ENCODE peak calls at places on chromosomes 12 and 14, in eight cellular contexts. One of them, this sample, is unnamed.
A peak's percentile ranks its signal among the peaks of the same experiment; 100 is the strongest.

GRCh38 chr12:779745-780734 is 27.7 kb downstream of the WNK1 start:
- DNase-seq in neural crest cell: no peak
- DNase-seq in COR-L47: no peak
- DNase-seq in central memory CD4-positive, alpha-beta T cell: no peak
- DNase-seq in activated T-helper 1 cell treated with anti-CD3 and anti-CD28 coated beads, Interleukin-12 subunit alpha, Interleukin-12 subunit beta, Interleukin-2, Interleukin-4 antibody, amounts not matched to agents 30 ng/mL and 10 ng/mL and 1 ng/mL, durations not matched to agents 14 hours and 24 hours and 36 hours: no peak
- DNase-seq in stimulated activated CD4-positive, alpha-beta T cell treated with anti-CD3 and anti-CD28 coated beads, Interleukin-15, amount 100 ng/mL, for 1 hour: no peak
- DNase-seq in RPMI7951: peak; percentile 28
- DNase-seq in NCI-H1092 treated with DMSO at 0.1 percent for 48 hours: peak; percentile 4
- DNase-seq in this sample: no peak

GRCh38 chr12:96263449-96263902 is 69.3 kb downstream of the ELK3 start:
- DNase-seq in neural crest cell: no peak
- DNase-seq in COR-L47: peak; percentile 60
- DNase-seq in central memory CD4-positive, alpha-beta T cell: no peak
- DNase-seq in activated T-helper 1 cell treated with anti-CD3 and anti-CD28 coated beads, Interleukin-12 subunit alpha, Interleukin-12 subunit beta, Interleukin-2, Interleukin-4 antibody, amounts not matched to agents 30 ng/mL and 10 ng/mL and 1 ng/mL, durations not matched to agents 14 hours and 24 hours and 36 hours: no peak
- DNase-seq in stimulated activated CD4-positive, alpha-beta T cell treated with anti-CD3 and anti-CD28 coated beads, Interleukin-15, amount 100 ng/mL, for 1 hour: no peak
- DNase-seq in RPMI7951: no peak
- DNase-seq in NCI-H1092 treated with DMSO at 0.1 percent for 48 hours: peak; percentile 87
- DNase-seq in this sample: no peak

GRCh38 chr12:81627336-81628189 is 131.6 kb downstream of the PPFIA2 start:
- DNase-seq in neural crest cell: no peak
- DNase-seq in COR-L47: peak; percentile 64
- DNase-seq in central memory CD4-positive, alpha-beta T cell: no peak
- DNase-seq in activated T-helper 1 cell treated with anti-CD3 and anti-CD28 coated beads, Interleukin-12 subunit alpha, Interleukin-12 subunit beta, Interleukin-2, Interleukin-4 antibody, amounts not matched to agents 30 ng/mL and 10 ng/mL and 1 ng/mL, durations not matched to agents 14 hours and 24 hours and 36 hours: no peak
- DNase-seq in stimulated activated CD4-positive, alpha-beta T cell treated with anti-CD3 and anti-CD28 coated beads, Interleukin-15, amount 100 ng/mL, for 1 hour: no peak
- DNase-seq in RPMI7951: peak; percentile 35
- DNase-seq in NCI-H1092 treated with DMSO at 0.1 percent for 48 hours: peak; percentile 65
- DNase-seq in this sample: peak; percentile 20

GRCh38 chr12:130457215-130457614 is 119.5 kb downstream of the PIWIL1 start:
- DNase-seq in neural crest cell: no peak
- DNase-seq in COR-L47: no peak
- DNase-seq in central memory CD4-positive, alpha-beta T cell: no peak
- DNase-seq in activated T-helper 1 cell treated with anti-CD3 and anti-CD28 coated beads, Interleukin-12 subunit alpha, Interleukin-12 subunit beta, Interleukin-2, Interleukin-4 antibody, amounts not matched to agents 30 ng/mL and 10 ng/mL and 1 ng/mL, durations not matched to agents 14 hours and 24 hours and 36 hours: no peak
- DNase-seq in stimulated activated CD4-positive, alpha-beta T cell treated with anti-CD3 and anti-CD28 coated beads, Interleukin-15, amount 100 ng/mL, for 1 hour: no peak
- DNase-seq in RPMI7951: no peak
- DNase-seq in NCI-H1092 treated with DMSO at 0.1 percent for 48 hours: no peak
- DNase-seq in this sample: no peak

GRCh38 chr14:72610831-72611200 is 283.1 kb downstream of the DPF3 start:
- DNase-seq in neural crest cell: no peak
- DNase-seq in COR-L47: no peak
- DNase-seq in central memory CD4-positive, alpha-beta T cell: no peak
- DNase-seq in activated T-helper 1 cell treated with anti-CD3 and anti-CD28 coated beads, Interleukin-12 subunit alpha, Interleukin-12 subunit beta, Interleukin-2, Interleukin-4 antibody, amounts not matched to agents 30 ng/mL and 10 ng/mL and 1 ng/mL, durations not matched to agents 14 hours and 24 hours and 36 hours: no peak
- DNase-seq in stimulated activated CD4-positive, alpha-beta T cell treated with anti-CD3 and anti-CD28 coated beads, Interleukin-15, amount 100 ng/mL, for 1 hour: no peak
- DNase-seq in RPMI7951: peak; percentile 78
- DNase-seq in NCI-H1092 treated with DMSO at 0.1 percent for 48 hours: no peak
- DNase-seq in this sample: no peak

GRCh38 chr12:52004042-52004648 is 2.6 kb upstream of the TAMALIN start:
- DNase-seq in neural crest cell: peak; percentile 42
- DNase-seq in COR-L47: peak; percentile 82
- DNase-seq in central memory CD4-positive, alpha-beta T cell: no peak
- DNase-seq in activated T-helper 1 cell treated with anti-CD3 and anti-CD28 coated beads, Interleukin-12 subunit alpha, Interleukin-12 subunit beta, Interleukin-2, Interleukin-4 antibody, amounts not matched to agents 30 ng/mL and 10 ng/mL and 1 ng/mL, durations not matched to agents 14 hours and 24 hours and 36 hours: no peak
- DNase-seq in stimulated activated CD4-positive, alpha-beta T cell treated with anti-CD3 and anti-CD28 coated beads, Interleukin-15, amount 100 ng/mL, for 1 hour: no peak
- DNase-seq in RPMI7951: peak; percentile 49
- DNase-seq in NCI-H1092 treated with DMSO at 0.1 percent for 48 hours: peak; percentile 7
- DNase-seq in this sample: no peak

GRCh38 chr12:121579190-121579791 is 1.5 kb downstream of the KDM2B start:
- DNase-seq in neural crest cell: peak; percentile 9
- DNase-seq in COR-L47: peak; percentile 16
- DNase-seq in central memory CD4-positive, alpha-beta T cell: peak; percentile 27
- DNase-seq in activated T-helper 1 cell treated with anti-CD3 and anti-CD28 coated beads, Interleukin-12 subunit alpha, Interleukin-12 subunit beta, Interleukin-2, Interleukin-4 antibody, amounts not matched to agents 30 ng/mL and 10 ng/mL and 1 ng/mL, durations not matched to agents 14 hours and 24 hours and 36 hours: peak; percentile 22
- DNase-seq in stimulated activated CD4-positive, alpha-beta T cell treated with anti-CD3 and anti-CD28 coated beads, Interleukin-15, amount 100 ng/mL, for 1 hour: no peak
- DNase-seq in RPMI7951: peak; percentile 16
- DNase-seq in NCI-H1092 treated with DMSO at 0.1 percent for 48 hours: peak; percentile 28
- DNase-seq in this sample: no peak

GRCh38 chr12:70839544-70839943 is 81.0 kb downstream of the PTPRR start:
- DNase-seq in neural crest cell: no peak
- DNase-seq in COR-L47: no peak
- DNase-seq in central memory CD4-positive, alpha-beta T cell: no peak
- DNase-seq in activated T-helper 1 cell treated with anti-CD3 and anti-CD28 coated beads, Interleukin-12 subunit alpha, Interleukin-12 subunit beta, Interleukin-2, Interleukin-4 antibody, amounts not matched to agents 30 ng/mL and 10 ng/mL and 1 ng/mL, durations not matched to agents 14 hours and 24 hours and 36 hours: no peak
- DNase-seq in stimulated activated CD4-positive, alpha-beta T cell treated with anti-CD3 and anti-CD28 coated beads, Interleukin-15, amount 100 ng/mL, for 1 hour: no peak
- DNase-seq in RPMI7951: no peak
- DNase-seq in NCI-H1092 treated with DMSO at 0.1 percent for 48 hours: no peak
- DNase-seq in this sample: no peak

GRCh38 chr12:75823475-75823874 is 208.1 kb downstream of the PHLDA1 start:
- DNase-seq in neural crest cell: no peak
- DNase-seq in COR-L47: no peak
- DNase-seq in central memory CD4-positive, alpha-beta T cell: no peak
- DNase-seq in activated T-helper 1 cell treated with anti-CD3 and anti-CD28 coated beads, Interleukin-12 subunit alpha, Interleukin-12 subunit beta, Interleukin-2, Interleukin-4 antibody, amounts not matched to agents 30 ng/mL and 10 ng/mL and 1 ng/mL, durations not matched to agents 14 hours and 24 hours and 36 hours: no peak
- DNase-seq in stimulated activated CD4-positive, alpha-beta T cell treated with anti-CD3 and anti-CD28 coated beads, Interleukin-15, amount 100 ng/mL, for 1 hour: no peak
- DNase-seq in RPMI7951: no peak
- DNase-seq in NCI-H1092 treated with DMSO at 0.1 percent for 48 hours: no peak
- DNase-seq in this sample: no peak

GRCh38 chr12:46244273-46244672 is 24.6 kb downstream of the SLC38A1 start:
- DNase-seq in neural crest cell: no peak
- DNase-seq in COR-L47: no peak
- DNase-seq in central memory CD4-positive, alpha-beta T cell: no peak
- DNase-seq in activated T-helper 1 cell treated with anti-CD3 and anti-CD28 coated beads, Interleukin-12 subunit alpha, Interleukin-12 subunit beta, Interleukin-2, Interleukin-4 antibody, amounts not matched to agents 30 ng/mL and 10 ng/mL and 1 ng/mL, durations not matched to agents 14 hours and 24 hours and 36 hours: no peak
- DNase-seq in stimulated activated CD4-positive, alpha-beta T cell treated with anti-CD3 and anti-CD28 coated beads, Interleukin-15, amount 100 ng/mL, for 1 hour: no peak
- DNase-seq in RPMI7951: no peak
- DNase-seq in NCI-H1092 treated with DMSO at 0.1 percent for 48 hours: no peak
- DNase-seq in this sample: no peak

GRCh38 chr12:132986885-132987225 is 688 bp downstream of the ZNF26 start:
- DNase-seq in neural crest cell: no peak
- DNase-seq in COR-L47: no peak
- DNase-seq in central memory CD4-positive, alpha-beta T cell: no peak
- DNase-seq in activated T-helper 1 cell treated with anti-CD3 and anti-CD28 coated beads, Interleukin-12 subunit alpha, Interleukin-12 subunit beta, Interleukin-2, Interleukin-4 antibody, amounts not matched to agents 30 ng/mL and 10 ng/mL and 1 ng/mL, durations not matched to agents 14 hours and 24 hours and 36 hours: no peak
- DNase-seq in stimulated activated CD4-positive, alpha-beta T cell treated with anti-CD3 and anti-CD28 coated beads, Interleukin-15, amount 100 ng/mL, for 1 hour: no peak
- DNase-seq in RPMI7951: peak; percentile 11
- DNase-seq in NCI-H1092 treated with DMSO at 0.1 percent for 48 hours: no peak
- DNase-seq in this sample: no peak

GRCh38 chr14:47539065-47539464 is 136.3 kb downstream of the MDGA2 start:
- DNase-seq in neural crest cell: no peak
- DNase-seq in COR-L47: no peak
- DNase-seq in central memory CD4-positive, alpha-beta T cell: no peak
- DNase-seq in activated T-helper 1 cell treated with anti-CD3 and anti-CD28 coated beads, Interleukin-12 subunit alpha, Interleukin-12 subunit beta, Interleukin-2, Interleukin-4 antibody, amounts not matched to agents 30 ng/mL and 10 ng/mL and 1 ng/mL, durations not matched to agents 14 hours and 24 hours and 36 hours: no peak
- DNase-seq in stimulated activated CD4-positive, alpha-beta T cell treated with anti-CD3 and anti-CD28 coated beads, Interleukin-15, amount 100 ng/mL, for 1 hour: no peak
- DNase-seq in RPMI7951: no peak
- DNase-seq in NCI-H1092 treated with DMSO at 0.1 percent for 48 hours: no peak
- DNase-seq in this sample: no peak

GRCh38 chr12:49233842-49234526 is 30.9 kb upstream of the TUBA1C start:
- DNase-seq in neural crest cell: no peak
- DNase-seq in COR-L47: peak; percentile 93
- DNase-seq in central memory CD4-positive, alpha-beta T cell: no peak
- DNase-seq in activated T-helper 1 cell treated with anti-CD3 and anti-CD28 coated beads, Interleukin-12 subunit alpha, Interleukin-12 subunit beta, Interleukin-2, Interleukin-4 antibody, amounts not matched to agents 30 ng/mL and 10 ng/mL and 1 ng/mL, durations not matched to agents 14 hours and 24 hours and 36 hours: peak; percentile 4
- DNase-seq in stimulated activated CD4-positive, alpha-beta T cell treated with anti-CD3 and anti-CD28 coated beads, Interleukin-15, amount 100 ng/mL, for 1 hour: no peak
- DNase-seq in RPMI7951: no peak
- DNase-seq in NCI-H1092 treated with DMSO at 0.1 percent for 48 hours: peak; percentile 78
- DNase-seq in this sample: no peak

GRCh38 chr12:116670859-116671258 is 67.0 kb downstream of the SPRING1 start:
- DNase-seq in neural crest cell: no peak
- DNase-seq in COR-L47: no peak
- DNase-seq in central memory CD4-positive, alpha-beta T cell: no peak
- DNase-seq in activated T-helper 1 cell treated with anti-CD3 and anti-CD28 coated beads, Interleukin-12 subunit alpha, Interleukin-12 subunit beta, Interleukin-2, Interleukin-4 antibody, amounts not matched to agents 30 ng/mL and 10 ng/mL and 1 ng/mL, durations not matched to agents 14 hours and 24 hours and 36 hours: no peak
- DNase-seq in stimulated activated CD4-positive, alpha-beta T cell treated with anti-CD3 and anti-CD28 coated beads, Interleukin-15, amount 100 ng/mL, for 1 hour: no peak
- DNase-seq in RPMI7951: no peak
- DNase-seq in NCI-H1092 treated with DMSO at 0.1 percent for 48 hours: no peak
- DNase-seq in this sample: no peak

GRCh38 chr12:11834104-11834812 is 184.8 kb downstream of the ETV6 start:
- DNase-seq in neural crest cell: no peak
- DNase-seq in COR-L47: no peak
- DNase-seq in central memory CD4-positive, alpha-beta T cell: no peak
- DNase-seq in activated T-helper 1 cell treated with anti-CD3 and anti-CD28 coated beads, Interleukin-12 subunit alpha, Interleukin-12 subunit beta, Interleukin-2, Interleukin-4 antibody, amounts not matched to agents 30 ng/mL and 10 ng/mL and 1 ng/mL, durations not matched to agents 14 hours and 24 hours and 36 hours: no peak
- DNase-seq in stimulated activated CD4-positive, alpha-beta T cell treated with anti-CD3 and anti-CD28 coated beads, Interleukin-15, amount 100 ng/mL, for 1 hour: no peak
- DNase-seq in RPMI7951: peak; percentile 33
- DNase-seq in NCI-H1092 treated with DMSO at 0.1 percent for 48 hours: no peak
- DNase-seq in this sample: no peak

GRCh38 chr12:62732861-62733427 is 202.0 kb downstream of the PPM1H start:
- DNase-seq in neural crest cell: no peak
- DNase-seq in COR-L47: no peak
- DNase-seq in central memory CD4-positive, alpha-beta T cell: no peak
- DNase-seq in activated T-helper 1 cell treated with anti-CD3 and anti-CD28 coated beads, Interleukin-12 subunit alpha, Interleukin-12 subunit beta, Interleukin-2, Interleukin-4 antibody, amounts not matched to agents 30 ng/mL and 10 ng/mL and 1 ng/mL, durations not matched to agents 14 hours and 24 hours and 36 hours: no peak
- DNase-seq in stimulated activated CD4-positive, alpha-beta T cell treated with anti-CD3 and anti-CD28 coated beads, Interleukin-15, amount 100 ng/mL, for 1 hour: no peak
- DNase-seq in RPMI7951: peak; percentile 86
- DNase-seq in NCI-H1092 treated with DMSO at 0.1 percent for 48 hours: no peak
- DNase-seq in this sample: no peak

GRCh38 chr14:88392609-88393008 is 7.2 kb downstream of the SPATA7 start:
- DNase-seq in neural crest cell: no peak
- DNase-seq in COR-L47: no peak
- DNase-seq in central memory CD4-positive, alpha-beta T cell: no peak
- DNase-seq in activated T-helper 1 cell treated with anti-CD3 and anti-CD28 coated beads, Interleukin-12 subunit alpha, Interleukin-12 subunit beta, Interleukin-2, Interleukin-4 antibody, amounts not matched to agents 30 ng/mL and 10 ng/mL and 1 ng/mL, durations not matched to agents 14 hours and 24 hours and 36 hours: no peak
- DNase-seq in stimulated activated CD4-positive, alpha-beta T cell treated with anti-CD3 and anti-CD28 coated beads, Interleukin-15, amount 100 ng/mL, for 1 hour: no peak
- DNase-seq in RPMI7951: no peak
- DNase-seq in NCI-H1092 treated with DMSO at 0.1 percent for 48 hours: no peak
- DNase-seq in this sample: no peak

GRCh38 chr12:30806989-30807694 is 52.4 kb upstream of the CAPRIN2 start:
- DNase-seq in neural crest cell: no peak
- DNase-seq in COR-L47: peak; percentile 33
- DNase-seq in central memory CD4-positive, alpha-beta T cell: peak; percentile 41
- DNase-seq in activated T-helper 1 cell treated with anti-CD3 and anti-CD28 coated beads, Interleukin-12 subunit alpha, Interleukin-12 subunit beta, Interleukin-2, Interleukin-4 antibody, amounts not matched to agents 30 ng/mL and 10 ng/mL and 1 ng/mL, durations not matched to agents 14 hours and 24 hours and 36 hours: peak; percentile 4
- DNase-seq in stimulated activated CD4-positive, alpha-beta T cell treated with anti-CD3 and anti-CD28 coated beads, Interleukin-15, amount 100 ng/mL, for 1 hour: no peak
- DNase-seq in RPMI7951: peak; percentile 71
- DNase-seq in NCI-H1092 treated with DMSO at 0.1 percent for 48 hours: peak; percentile 75
- DNase-seq in this sample: no peak

GRCh38 chr14:34407951-34408350 is 54.1 kb downstream of the SPTSSA start:
- DNase-seq in neural crest cell: no peak
- DNase-seq in COR-L47: no peak
- DNase-seq in central memory CD4-positive, alpha-beta T cell: no peak
- DNase-seq in activated T-helper 1 cell treated with anti-CD3 and anti-CD28 coated beads, Interleukin-12 subunit alpha, Interleukin-12 subunit beta, Interleukin-2, Interleukin-4 antibody, amounts not matched to agents 30 ng/mL and 10 ng/mL and 1 ng/mL, durations not matched to agents 14 hours and 24 hours and 36 hours: no peak
- DNase-seq in stimulated activated CD4-positive, alpha-beta T cell treated with anti-CD3 and anti-CD28 coated beads, Interleukin-15, amount 100 ng/mL, for 1 hour: no peak
- DNase-seq in RPMI7951: no peak
- DNase-seq in NCI-H1092 treated with DMSO at 0.1 percent for 48 hours: no peak
- DNase-seq in this sample: no peak

GRCh38 chr14:99698236-99698635 is 14.1 kb downstream of the CYP46A1 start:
- DNase-seq in neural crest cell: no peak
- DNase-seq in COR-L47: no peak
- DNase-seq in central memory CD4-positive, alpha-beta T cell: no peak
- DNase-seq in activated T-helper 1 cell treated with anti-CD3 and anti-CD28 coated beads, Interleukin-12 subunit alpha, Interleukin-12 subunit beta, Interleukin-2, Interleukin-4 antibody, amounts not matched to agents 30 ng/mL and 10 ng/mL and 1 ng/mL, durations not matched to agents 14 hours and 24 hours and 36 hours: no peak
- DNase-seq in stimulated activated CD4-positive, alpha-beta T cell treated with anti-CD3 and anti-CD28 coated beads, Interleukin-15, amount 100 ng/mL, for 1 hour: no peak
- DNase-seq in RPMI7951: no peak
- DNase-seq in NCI-H1092 treated with DMSO at 0.1 percent for 48 hours: no peak
- DNase-seq in this sample: no peak

GRCh38 chr12:132162508-132163031 is 18.3 kb downstream of the NOC4L start:
- DNase-seq in neural crest cell: no peak
- DNase-seq in COR-L47: peak; percentile 22
- DNase-seq in central memory CD4-positive, alpha-beta T cell: peak; percentile 32
- DNase-seq in activated T-helper 1 cell treated with anti-CD3 and anti-CD28 coated beads, Interleukin-12 subunit alpha, Interleukin-12 subunit beta, Interleukin-2, Interleukin-4 antibody, amounts not matched to agents 30 ng/mL and 10 ng/mL and 1 ng/mL, durations not matched to agents 14 hours and 24 hours and 36 hours: no peak
- DNase-seq in stimulated activated CD4-positive, alpha-beta T cell treated with anti-CD3 and anti-CD28 coated beads, Interleukin-15, amount 100 ng/mL, for 1 hour: no peak
- DNase-seq in RPMI7951: peak; percentile 87
- DNase-seq in NCI-H1092 treated with DMSO at 0.1 percent for 48 hours: peak; percentile 28
- DNase-seq in this sample: peak; percentile 23

This sample was measured in non-pigmented ciliary epithelial cell.